ENCODE peak calls at places on chromosomes 5 and 9, in five cellular contexts. S is A549, Z is H9, M is Peyer's patch, X is Calu3. R is an unnamed sample.

GRCh38 chr9:126677188-126678084 is 63.7 kb downstream of the LMX1B start:
- DNase-seq in M (no peak), Z (peak), X (no peak), S (no peak), R (no peak)

GRCh38 chr9:134521817-134522501 is 119.6 kb upstream of the COL5A1 start:
- DNase-seq in X (no peak), Z (no peak), M (no peak), S (no peak), R (no peak)

GRCh38 chr5:122942164-122942914 is 94.2 kb downstream of the PPIC start:
- DNase-seq in S (no peak), X (no peak), Z (no peak), M (no peak), R (no peak)

GRCh38 chr9:270657-271237 is 56.1 kb downstream of the DOCK8 start:
- DNase-seq in Z (no peak), S (no peak), X (no peak), M (no peak), R (no peak)

GRCh38 chr5:128965638-128966302 is 482 bp downstream of the SLC27A6 start:
- DNase-seq in Z (peak), X (no peak), S (no peak), M (no peak), R (no peak)

GRCh38 chr5:126656397-126657007 is 55.8 kb downstream of the PHAX start:
- DNase-seq in S (peak), X (peak), M (peak), Z (no peak), R (no peak)

GRCh38 chr5:112668016-112668415 is 69.7 kb upstream of the APC start:
- DNase-seq in S (no peak), Z (no peak), X (no peak), M (no peak), R (no peak)

GRCh38 chr9:129558551-129559505 is 62.1 kb downstream of the C9orf50 start:
- DNase-seq in X (no peak), M (no peak), S (peak), Z (peak), R (peak)

GRCh38 chr9:109681301-109681700 is 98.7 kb upstream of the PALM2AKAP2 start:
- DNase-seq in S (no peak), Z (no peak), X (no peak), M (no peak), R (no peak)

GRCh38 chr9:4923580-4924544 is 61.2 kb upstream of the JAK2 start:
- DNase-seq in M (no peak), X (peak), Z (no peak), S (peak), R (no peak)

GRCh38 chr5:108919591-108920326 is 172.1 kb downstream of the FER start:
- DNase-seq in S (no peak), X (no peak), M (no peak), Z (no peak), R (no peak)

GRCh38 chr9:68999393-69000105 is 14.4 kb downstream of the PRKACG start:
- DNase-seq in Z (peak), X (peak), S (peak), M (peak), R (peak)

GRCh38 chr9:99000480-99001395 is 57.0 kb downstream of the COL15A1 start:
- DNase-seq in S (peak), Z (peak), M (peak), X (peak), R (peak)

GRCh38 chr9:98999152-98999525 is 55.4 kb downstream of the COL15A1 start:
- DNase-seq in Z (peak), S (no peak), X (no peak), M (peak), R (no peak)

GRCh38 chr9:98995971-98996504 is 52.3 kb downstream of the COL15A1 start:
- DNase-seq in X (no peak), Z (no peak), S (no peak), M (no peak), R (no peak)

GRCh38 chr9:98997580-98997979 is 53.9 kb downstream of the COL15A1 start:
- DNase-seq in M (no peak), S (no peak), Z (no peak), X (no peak), R (no peak)

DNA sequence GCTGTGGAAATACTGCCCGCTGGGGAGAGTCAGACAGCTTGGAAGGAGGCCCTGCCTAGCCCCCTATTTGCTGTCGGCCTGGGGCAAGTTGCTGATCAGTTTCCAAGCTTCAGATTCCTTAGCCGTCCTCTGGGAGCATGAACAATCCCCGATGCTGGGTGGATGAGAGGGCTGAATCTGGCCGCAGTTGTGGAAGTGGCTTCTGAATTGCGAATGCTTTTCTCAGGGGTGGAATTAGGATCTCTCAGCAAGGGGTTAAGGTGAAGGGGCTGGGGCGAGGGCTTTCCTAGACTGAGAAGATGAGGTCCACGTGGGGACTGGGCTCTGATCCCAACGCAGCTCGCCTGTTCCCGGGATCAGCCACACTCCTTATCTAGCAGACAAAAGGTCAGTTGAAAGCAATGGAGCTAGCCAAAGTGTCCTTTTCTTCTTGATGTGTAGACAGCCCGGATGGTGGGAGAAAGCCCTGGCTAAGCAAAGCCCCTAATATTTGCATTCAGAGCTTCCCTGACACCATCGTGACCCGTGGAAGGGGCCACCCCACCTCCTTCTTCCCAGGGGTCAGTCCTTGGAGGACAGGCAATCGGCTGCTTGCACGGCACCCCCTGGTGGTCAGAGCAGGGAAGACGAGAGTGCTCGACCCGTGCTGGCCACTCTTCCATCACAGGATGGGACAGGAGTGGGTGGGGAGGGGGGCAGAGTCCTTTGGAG is 54.9 kb downstream of the COL15A1 start:
- DNase-seq in M (peak), Z (peak), S (peak), X (peak), R (peak)
- TF ChIP-seq CTCF in M (peak), Z (peak), S (peak), X (peak), R (peak)

DNA sequence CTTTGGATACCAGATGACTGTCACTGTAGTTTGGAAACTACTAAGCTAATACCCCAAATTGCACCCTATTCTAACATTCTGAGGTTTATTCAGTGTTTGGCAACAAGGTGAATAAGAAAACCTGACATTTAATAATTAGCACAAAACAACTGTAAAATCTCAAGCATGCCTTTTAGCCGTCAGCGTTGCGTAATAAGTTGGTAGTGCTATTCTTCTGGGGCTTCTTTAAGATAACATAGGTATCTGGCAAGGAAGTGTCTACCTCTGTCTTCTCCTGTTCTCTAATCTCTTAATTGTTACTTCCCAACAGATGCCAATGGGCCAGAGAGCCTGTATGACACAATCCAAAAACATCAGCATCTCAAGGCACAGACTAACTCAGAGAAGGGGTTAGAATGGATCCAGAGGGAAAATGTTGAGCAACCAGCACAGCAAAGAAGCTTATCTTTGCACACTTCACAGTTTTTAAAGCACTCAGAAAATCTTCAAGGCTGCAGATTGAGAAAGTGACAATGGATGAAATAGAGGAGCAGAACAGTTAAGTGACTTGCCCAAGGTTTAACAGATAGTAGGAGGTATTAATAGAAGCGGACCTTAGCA is 48.4 kb upstream of the DPYSL3 start:
- DNase-seq in M (no peak), S (no peak), Z (no peak), X (no peak), R (no peak)
- TF ChIP-seq CTCF in M (no peak), S (no peak), Z (no peak), X (no peak), R (no peak)

DNA sequence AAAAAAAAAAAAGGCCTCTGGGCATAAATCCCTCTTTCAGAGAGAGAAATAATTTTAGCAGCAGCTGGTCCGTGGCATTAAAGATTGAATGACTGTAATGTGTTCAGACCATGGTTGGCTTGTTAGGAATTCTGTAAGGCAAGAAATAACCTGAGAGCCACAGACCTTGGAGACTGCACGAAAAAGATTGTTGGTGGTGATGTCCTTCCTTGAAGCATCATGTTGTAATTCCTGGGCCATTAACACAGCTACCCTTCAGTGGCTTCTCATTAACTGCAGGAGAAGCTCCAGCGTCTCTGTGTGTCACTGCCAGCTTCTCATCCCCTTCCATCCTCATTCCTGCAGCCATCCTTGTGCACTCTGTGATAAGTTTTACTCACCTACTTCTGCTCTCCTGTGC is 79.1 kb downstream of the SGCD start:
- DNase-seq in S (no peak), X (no peak), Z (no peak), M (no peak), R (no peak)
- TF ChIP-seq CTCF in S (no peak), X (no peak), Z (no peak), M (no peak), R (no peak)

GRCh38 chr5:151040211-151040747 is 19.9 kb downstream of the GPX3 start:
- DNase-seq in X (no peak), S (peak), M (peak), Z (no peak), R (peak)
- TF ChIP-seq CTCF in X (no peak), S (no peak), M (no peak), Z (no peak), R (peak)

DNA sequence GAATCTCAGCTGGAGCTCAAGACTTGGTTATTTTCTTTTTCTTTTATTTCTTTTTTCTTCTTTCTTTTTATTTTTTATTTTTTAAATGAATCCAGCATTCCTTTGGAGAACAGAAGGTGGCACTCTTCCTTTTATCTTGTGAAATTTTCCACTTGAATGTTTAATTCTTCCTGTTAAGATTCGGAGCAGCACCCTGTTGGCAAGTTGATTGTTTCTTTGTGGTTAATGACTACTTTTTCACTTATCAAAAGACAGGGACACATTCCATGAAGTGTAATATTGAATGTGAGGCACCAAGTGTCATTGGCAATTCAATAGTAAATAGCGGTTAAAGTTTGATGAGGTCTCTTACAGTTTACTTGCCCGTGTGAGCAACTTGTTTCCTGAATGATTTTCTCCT is 240.5 kb upstream of the CHD1 start:
- DNase-seq in Z (no peak), M (no peak), S (no peak), X (no peak), R (no peak)
- TF ChIP-seq CTCF in Z (peak), M (no peak), S (peak), X (peak), R (no peak)

GRCh38 chr9:120742951-120743416 is 28.7 kb upstream of the MEGF9 start:
- DNase-seq in X (no peak), Z (no peak), M (peak), S (peak), R (peak)
- TF ChIP-seq CTCF in X (peak), Z (peak), M (no peak), S (peak), R (peak)

GRCh38 chr5:131246515-131246914 is 17.3 kb upstream of the CDC42SE2 start:
- DNase-seq in S (no peak), X (no peak), Z (no peak), M (no peak), R (no peak)

GRCh38 chr5:131254741-131255140 is 9.1 kb upstream of the CDC42SE2 start:
- DNase-seq in X (no peak), M (no peak), Z (no peak), S (no peak), R (no peak)

GRCh38 chr5:131252824-131253171 is 11.1 kb upstream of the CDC42SE2 start:
- DNase-seq in Z (no peak), X (no peak), M (peak), S (no peak), R (peak)

GRCh38 chr5:131245948-131246347 is 17.9 kb upstream of the CDC42SE2 start:
- DNase-seq in Z (no peak), S (no peak), X (no peak), M (peak), R (no peak)

GRCh38 chr5:131250749-131251148 is 13.1 kb upstream of the CDC42SE2 start:
- DNase-seq in M (no peak), X (no peak), Z (no peak), S (no peak), R (no peak)
- TF ChIP-seq CTCF in M (no peak), X (no peak), Z (no peak), S (no peak), R (no peak)

GRCh38 chr5:156893517-156893916 is 43.4 kb downstream of the PPP1R2B start:
- DNase-seq in Z (no peak), M (no peak), X (no peak), S (no peak), R (no peak)

GRCh38 chr5:156896545-156896944 is 46.5 kb downstream of the PPP1R2B start:
- DNase-seq in M (no peak), S (no peak), X (no peak), Z (no peak), R (no peak)

GRCh38 chr5:156892864-156893263 is 42.8 kb downstream of the PPP1R2B start:
- DNase-seq in M (no peak), Z (no peak), X (no peak), S (no peak), R (no peak)

GRCh38 chr5:156888520-156888919 is 38.4 kb downstream of the PPP1R2B start:
- DNase-seq in S (no peak), X (no peak), M (no peak), Z (no peak), R (no peak)

GRCh38 chr5:156892223-156892622 is 42.1 kb downstream of the PPP1R2B start:
- DNase-seq in M (no peak), X (no peak), Z (no peak), S (no peak), R (no peak)
- TF ChIP-seq CTCF in M (no peak), X (no peak), Z (peak), S (no peak), R (no peak)

DNA sequence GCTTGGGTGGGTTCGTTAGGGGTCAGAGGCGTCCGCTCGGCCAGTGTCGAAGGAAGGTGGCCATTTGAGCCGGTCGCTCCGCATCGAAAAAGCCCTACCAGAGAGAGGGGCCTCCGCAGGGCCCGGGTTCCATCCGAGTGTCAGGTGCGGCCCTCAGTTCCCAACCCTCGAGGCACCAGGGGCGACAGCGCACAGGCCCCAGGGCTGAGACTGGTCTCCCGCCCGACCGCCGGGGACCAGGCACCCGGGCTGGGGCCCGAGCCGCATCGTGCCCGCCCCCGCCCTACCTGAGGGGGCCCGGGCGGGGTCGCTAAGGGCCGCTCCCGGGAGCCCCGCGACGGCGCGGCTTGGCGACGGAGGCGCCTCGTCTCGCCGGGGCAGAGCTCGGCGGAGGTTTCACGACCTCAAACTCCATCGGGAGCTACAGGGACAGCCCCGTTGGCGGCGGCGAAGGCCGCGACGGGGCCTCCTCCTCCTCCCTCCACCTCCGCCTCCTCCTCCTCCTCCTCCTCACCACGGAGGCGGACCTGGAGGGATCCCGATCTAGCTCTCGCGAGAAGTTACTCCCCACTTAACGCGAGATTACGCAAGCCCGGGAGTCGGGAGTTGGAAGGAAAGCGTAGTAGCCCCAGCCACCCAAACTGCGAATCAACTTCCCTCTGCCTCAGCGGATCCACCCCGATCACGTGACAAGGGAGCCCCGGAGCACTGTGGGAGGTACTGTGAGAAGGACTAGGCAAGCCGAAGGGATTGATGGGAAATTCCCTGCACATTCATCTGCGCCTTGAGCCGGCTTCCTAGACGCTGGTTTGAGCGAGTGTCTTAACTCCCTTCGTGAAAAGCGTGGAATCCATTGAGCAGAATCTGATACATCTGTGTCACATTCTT is at the start of gene RC3H2:
- DNase-seq in Z (peak), S (peak), M (peak), X (peak), R (peak)
- TF ChIP-seq CTCF in Z (no peak), S (no peak), M (no peak), X (no peak), R (no peak)

GRCh38 chr5:179340465-179340864 is 4.8 kb downstream of the ADAMTS2 start:
- DNase-seq in Z (no peak), X (no peak), S (no peak), M (no peak), R (no peak)

GRCh38 chr5:179343902-179344300 is 1.4 kb downstream of the ADAMTS2 start:
- DNase-seq in S (peak), Z (peak), X (no peak), M (no peak), R (peak)

GRCh38 chr5:179344301-179345178 is 721 bp downstream of the ADAMTS2 start:
- DNase-seq in S (no peak), Z (no peak), X (no peak), M (no peak), R (peak)

GRCh38 chr5:179343021-179343781 is 2.1 kb downstream of the ADAMTS2 start:
- DNase-seq in S (no peak), X (no peak), Z (no peak), M (no peak), R (peak)

DNA sequence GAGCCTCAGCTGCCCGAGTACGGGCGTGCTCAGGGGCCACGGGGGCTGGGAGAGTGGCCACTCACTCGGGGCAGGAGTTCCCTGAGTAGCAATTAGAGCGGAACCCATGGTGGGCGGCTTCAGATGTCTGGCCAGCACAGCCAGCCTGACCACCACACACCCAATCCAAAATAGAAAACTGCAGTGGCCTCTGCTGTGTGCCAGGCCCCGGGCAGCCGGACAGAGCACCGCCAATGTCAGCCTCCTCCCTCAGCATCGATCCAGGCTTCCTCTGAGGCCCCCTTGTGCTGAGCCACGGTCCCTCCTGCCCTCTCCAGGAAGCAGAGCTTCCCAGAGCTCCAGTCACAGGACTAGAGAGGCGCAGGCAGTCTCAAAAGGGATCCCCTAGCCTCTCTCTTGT is 2.7 kb downstream of the ADAMTS2 start:
- DNase-seq in S (no peak), Z (peak), X (no peak), M (no peak), R (no peak)
- TF ChIP-seq CTCF in S (no peak), Z (peak), X (no peak), M (no peak), R (peak)